ENCODE peak calls at places on chromosomes 5 and 9, in six cellular contexts. U, K, D, Z, W and C are unnamed samples.

GRCh38 chr5:141875022-141875740 is 3.0 kb downstream of the PCDH1 start:
- DNase-seq in K (no peak), D (no peak), Z (no peak), W (no peak), U (peak), C (no peak)

GRCh38 chr9:974064-974992 is 2.1 kb upstream of the DMRT3 start:
- DNase-seq in W (no peak), U (no peak), Z (no peak), K (no peak), D (no peak), C (no peak)

GRCh38 chr9:73565833-73566465 is 414.3 kb downstream of the ANXA1 start:
- DNase-seq in U (no peak), D (no peak), W (peak), Z (no peak), K (peak), C (no peak)

GRCh38 chr5:128074171-128074570 is 9.4 kb upstream of the SLC12A2 start:
- DNase-seq in D (no peak), K (no peak), U (no peak), Z (no peak), W (no peak), C (no peak)

GRCh38 chr5:167030500-167031120 is 1260.8 kb upstream of the WWC1 start:
- DNase-seq in K (no peak), W (peak), U (no peak), D (no peak), Z (no peak), C (no peak)

GRCh38 chr9:112486221-112487007 is at the start of gene KIAA1958:
- DNase-seq in W (peak), D (peak), K (peak), U (peak), Z (peak), C (peak)

GRCh38 chr9:69745716-69746538 is 13.9 kb downstream of the PTAR1 start:
- DNase-seq in W (peak), D (no peak), Z (no peak), U (no peak), K (no peak), C (no peak)

GRCh38 chr5:159933531-159934485 is 17.5 kb downstream of the ADRA1B start:
- DNase-seq in K (no peak), Z (no peak), D (no peak), W (no peak), U (no peak), C (no peak)

GRCh38 chr5:88680253-88681132 is 202.5 kb downstream of the MEF2C start:
- DNase-seq in D (no peak), Z (peak), W (peak), U (peak), K (peak), C (no peak)

GRCh38 chr9:76921161-76921560 is 15.2 kb upstream of the PRUNE2 start:
- DNase-seq in U (no peak), D (no peak), Z (no peak), W (no peak), K (no peak), C (no peak)

GRCh38 chr9:137379761-137380161 is 43.2 kb downstream of the EXD3 start:
- DNase-seq in Z (no peak), U (no peak), D (no peak), W (peak), K (no peak), C (no peak)

GRCh38 chr9:35829084-35829763 is at the start of gene TMEM8B:
- DNase-seq in U (peak), W (peak), K (peak), Z (peak), D (peak), C (peak)

GRCh38 chr5:132778129-132778528 is 1.1 kb upstream of the SEPTIN8 start:
- DNase-seq in Z (no peak), U (no peak), W (no peak), K (no peak), D (no peak), C (no peak)

GRCh38 chr9:131397100-131397790 is 3.4 kb downstream of the PRRC2B start:
- DNase-seq in W (no peak), U (no peak), Z (no peak), D (no peak), K (no peak), C (no peak)

GRCh38 chr5:76290321-76290757 is 112.7 kb upstream of the IQGAP2 start:
- DNase-seq in W (no peak), Z (no peak), K (no peak), U (no peak), D (no peak), C (no peak)

GRCh38 chr9:95370064-95370463 is 52.6 kb upstream of the FANCC start:
- DNase-seq in W (no peak), K (no peak), U (no peak), D (no peak), Z (no peak), C (no peak)

GRCh38 chr9:114001794-114002261 is 76.3 kb downstream of the AMBP start:
- DNase-seq in U (no peak), K (no peak), Z (no peak), D (peak), W (no peak), C (peak)

GRCh38 chr5:100771181-100771580 is 131.9 kb downstream of the ST8SIA4 start:
- DNase-seq in D (no peak), Z (no peak), K (no peak), W (no peak), U (no peak), C (no peak)

GRCh38 chr5:126920291-126920690 is 110.1 kb downstream of the MARCHF3 start:
- DNase-seq in U (no peak), K (no peak), W (no peak), Z (no peak), D (peak), C (no peak)

GRCh38 chr9:129888809-129889460 is 53.7 kb downstream of the USP20 start:
- DNase-seq in D (no peak), K (no peak), Z (peak), U (no peak), W (no peak), C (no peak)

GRCh38 chr5:119926301-119926700 is 296.9 kb downstream of the FAM170A start:
- DNase-seq in K (no peak), U (no peak), D (no peak), W (no peak), Z (no peak), C (no peak)

GRCh38 chr9:136588663-136589464 is 43.0 kb upstream of the NOTCH1 start:
- DNase-seq in K (peak), D (no peak), W (peak), U (no peak), Z (peak), C (no peak)

GRCh38 chr9:116124472-116125040 is 29.0 kb upstream of the PAPPA start:
- DNase-seq in D (no peak), K (no peak), Z (no peak), W (no peak), U (no peak), C (no peak)

GRCh38 chr9:129383415-129384088 is 205.5 kb upstream of the IER5L start:
- DNase-seq in U (peak), W (peak), Z (peak), K (peak), D (peak), C (no peak)

GRCh38 chr5:84239509-84239908 is 145.2 kb downstream of the EDIL3 start:
- DNase-seq in Z (no peak), U (no peak), W (no peak), K (no peak), D (no peak), C (no peak)

GRCh38 chr5:106269252-106269843 is 1401.4 kb downstream of the EFNA5 start:
- DNase-seq in K (no peak), D (no peak), Z (no peak), U (no peak), W (no peak), C (no peak)
- TF ChIP-seq CTCF in K (no peak), D (peak), Z (peak), U (peak), W (peak), C (peak)

DNA sequence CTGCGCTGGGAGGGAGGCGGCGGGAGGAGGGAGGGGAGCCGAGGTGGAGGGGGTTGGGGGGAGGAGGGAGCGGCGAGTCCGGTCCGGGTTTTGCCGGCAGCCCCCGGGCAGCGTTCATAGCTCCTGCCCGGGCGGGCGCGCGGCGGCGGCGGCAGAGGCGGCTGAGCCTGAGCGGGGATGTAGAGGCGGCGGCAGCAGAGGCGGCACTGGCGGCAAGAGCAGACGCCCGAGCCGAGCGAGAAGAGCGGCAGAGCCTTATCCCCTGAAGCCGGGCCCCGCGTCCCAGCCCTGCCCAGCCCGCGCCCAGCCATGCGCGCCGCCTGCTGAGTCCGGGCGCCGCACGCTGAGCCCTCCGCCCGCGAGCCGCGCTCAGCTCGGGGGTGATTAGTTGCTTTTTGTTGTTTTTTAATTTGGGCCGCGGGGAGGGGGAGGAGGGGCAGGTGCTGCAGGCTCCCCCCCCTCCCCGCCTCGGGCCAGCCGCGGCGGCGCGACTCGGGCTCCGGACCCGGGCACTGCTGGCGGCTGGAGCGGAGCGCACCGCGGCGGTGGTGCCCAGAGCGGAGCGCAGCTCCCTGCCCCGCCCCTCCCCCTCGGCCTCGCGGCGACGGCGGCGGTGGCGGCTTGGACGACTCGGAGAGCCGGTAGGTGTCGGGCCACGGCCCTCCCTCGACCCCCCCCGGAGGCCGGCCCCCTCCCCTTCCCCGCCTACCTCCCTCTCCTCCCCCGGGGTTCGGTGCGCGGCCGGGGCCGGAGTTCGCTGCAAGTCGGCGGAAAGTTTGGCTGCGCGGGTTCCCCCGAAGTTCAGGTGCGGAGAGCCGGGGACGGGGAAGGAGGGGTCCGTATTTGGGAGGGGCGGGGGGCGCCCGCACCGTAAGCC is at the start of gene CXXC5:
- DNase-seq in Z (peak), D (no peak), U (peak), W (peak), K (peak), C (peak)
- TF ChIP-seq CTCF in Z (no peak), D (no peak), U (no peak), W (no peak), K (no peak), C (no peak)

GRCh38 chr9:122445155-122445749 is 32.5 kb downstream of the OR1J1 start:
- DNase-seq in K (no peak), W (no peak), D (no peak), Z (no peak), U (no peak), C (no peak)
- TF ChIP-seq CTCF in K (no peak), W (no peak), D (no peak), Z (no peak), U (no peak), C (no peak)

DNA sequence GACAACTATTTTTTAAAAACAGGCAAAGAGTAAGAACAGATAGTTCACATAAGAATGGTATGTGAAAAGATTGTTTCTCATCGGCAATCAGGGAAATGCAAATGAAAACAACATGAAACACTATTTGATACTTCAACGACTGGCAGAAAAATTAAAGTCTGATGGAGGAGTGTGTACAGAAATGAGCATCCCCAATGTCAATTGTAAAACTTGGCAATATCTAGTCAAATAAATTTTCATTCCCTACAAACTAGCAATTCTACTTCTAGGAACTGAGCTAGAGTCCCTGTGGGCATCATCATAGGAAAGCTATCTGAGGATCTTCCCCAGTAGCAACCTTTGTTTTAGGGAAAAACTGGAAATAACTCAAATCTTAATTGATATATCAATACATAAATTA is 29.0 kb upstream of the MAP3K1 start:
- DNase-seq in K (no peak), U (no peak), Z (no peak), D (no peak), W (no peak), C (no peak)
- TF ChIP-seq CTCF in K (no peak), U (no peak), Z (no peak), D (no peak), W (no peak), C (no peak)

GRCh38 chr5:102856374-102856748 is 101.3 kb downstream of the PAM start:
- DNase-seq in U (no peak), K (no peak), W (no peak), D (no peak), Z (no peak), C (no peak)
- TF ChIP-seq CTCF in U (no peak), K (no peak), W (no peak), D (no peak), Z (no peak), C (no peak)

GRCh38 chr9:134189475-134190231 is 25.3 kb upstream of the RNU6ATAC start:
- DNase-seq in D (no peak), K (peak), Z (no peak), U (no peak), W (peak), C (no peak)
- TF ChIP-seq CTCF in D (no peak), K (no peak), Z (no peak), U (no peak), W (no peak), C (no peak)

GRCh38 chr5:151319334-151319733 is 15.8 kb upstream of the SLC36A3 start:
- DNase-seq in D (peak), Z (no peak), U (peak), W (peak), K (no peak), C (no peak)
- TF ChIP-seq CTCF in D (no peak), Z (peak), U (peak), W (peak), K (no peak), C (peak)

GRCh38 chr9:97990259-97990658 is 7.1 kb downstream of the ANP32B start:
- DNase-seq in Z (no peak), W (no peak), U (no peak), K (no peak), D (no peak), C (no peak)
- TF ChIP-seq CTCF in Z (no peak), W (no peak), U (no peak), K (no peak), D (no peak), C (no peak)

DNA sequence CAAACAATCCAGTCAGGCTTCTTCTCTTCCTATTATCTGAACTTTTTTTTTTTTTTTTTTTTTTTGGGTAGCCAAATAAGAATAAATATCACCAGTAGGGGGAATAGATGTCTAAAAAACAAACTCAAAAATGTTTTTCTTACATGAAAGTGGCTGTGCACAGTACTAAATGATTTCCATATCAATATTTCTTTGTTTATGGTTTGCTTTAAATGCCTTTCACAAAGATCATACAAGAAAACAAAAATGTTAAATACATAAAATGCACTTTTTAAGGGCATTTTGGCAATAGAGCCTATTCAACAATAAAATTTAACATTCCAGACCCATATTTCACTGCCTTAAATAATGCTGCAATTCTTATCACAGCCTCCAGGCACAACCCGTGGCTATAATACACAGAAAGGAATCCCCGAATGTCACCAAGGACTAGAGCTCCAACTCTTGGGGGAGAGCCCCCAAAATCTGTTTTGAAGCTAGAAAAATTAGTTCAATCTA is 91.1 kb upstream of the TBCA start:
- DNase-seq in U (no peak), K (no peak), D (no peak), Z (no peak), W (no peak), C (no peak)
- TF ChIP-seq CTCF in U (peak), K (peak), D (no peak), Z (peak), W (no peak), C (peak)